ENCODE peak calls at places on chromosomes 11 and 22, in nine cellular contexts. T, Y, R, J, G, H, S, Q and V are unnamed samples.

GRCh38 chr11:57638005-57638760 is 11.5 kb downstream of the YPEL4 start:
- DNase-seq in T (peak), Y (peak), R (no peak), J (no peak), G (peak), H (peak), S (peak), Q (no peak), V (peak)

GRCh38 chr11:72234514-72234830 is 9.5 kb downstream of the PHOX2A start:
- DNase-seq in T (no peak), Y (no peak), R (no peak), J (no peak), G (no peak), H (no peak), S (no peak), Q (no peak), V (no peak)

GRCh38 chr11:77547863-77548551 is 41.7 kb upstream of the AQP11 start:
- DNase-seq in T (peak), Y (peak), R (no peak), J (peak), G (no peak), H (no peak), S (peak), Q (no peak), V (no peak)

GRCh38 chr11:108368134-108368533 is 99.2 kb downstream of the C11orf65 start:
- DNase-seq in T (no peak), Y (no peak), R (no peak), J (no peak), G (no peak), H (no peak), S (no peak), Q (no peak), V (no peak)

GRCh38 chr11:114563077-114563476 is 3.4 kb upstream of the NXPE1 start:
- DNase-seq in T (no peak), Y (no peak), R (no peak), J (no peak), G (no peak), H (no peak), S (peak), Q (no peak), V (no peak)

GRCh38 chr11:95256204-95256819 is 25.3 kb upstream of the SESN3 start:
- DNase-seq in T (no peak), Y (peak), R (no peak), J (no peak), G (no peak), H (no peak), S (no peak), Q (no peak), V (no peak)

GRCh38 chr11:112267188-112267591 is 6.5 kb upstream of the PLET1 start:
- DNase-seq in T (no peak), Y (no peak), R (no peak), J (no peak), G (no peak), H (no peak), S (peak), Q (no peak), V (no peak)

GRCh38 chr22:50087646-50088045 is 2.2 kb upstream of the MOV10L1 start:
- DNase-seq in T (no peak), Y (no peak), R (no peak), J (no peak), G (peak), H (peak), S (no peak), Q (no peak), V (no peak)

GRCh38 chr11:12725863-12726666 is 51.8 kb downstream of the TEAD1 start:
- DNase-seq in T (no peak), Y (no peak), R (no peak), J (no peak), G (no peak), H (no peak), S (peak), Q (no peak), V (no peak)

GRCh38 chr11:62588966-62589637 is 2.2 kb downstream of the TUT1 start:
- DNase-seq in T (no peak), Y (no peak), R (no peak), J (no peak), G (peak), H (peak), S (no peak), Q (no peak), V (no peak)

GRCh38 chr22:36165161-36165560 is 4.6 kb upstream of the APOL3 start:
- DNase-seq in T (no peak), Y (no peak), R (no peak), J (no peak), G (no peak), H (no peak), S (no peak), Q (no peak), V (no peak)

GRCh38 chr22:39007177-39007576 is 6.9 kb upstream of the APOBEC3C start:
- DNase-seq in T (no peak), Y (no peak), R (no peak), J (no peak), G (no peak), H (no peak), S (no peak), Q (no peak), V (no peak)

GRCh38 chr11:110951609-110952008 is 239.4 kb upstream of the ARHGAP20 start:
- DNase-seq in T (peak), Y (no peak), R (no peak), J (no peak), G (no peak), H (no peak), S (no peak), Q (no peak), V (no peak)

GRCh38 chr11:70525006-70525405 is 126.7 kb downstream of the CTTN start:
- DNase-seq in T (peak), Y (no peak), R (no peak), J (no peak), G (peak), H (peak), S (no peak), Q (no peak), V (peak)

GRCh38 chr11:102184269-102184987 is 74.2 kb downstream of the YAP1 start:
- DNase-seq in T (no peak), Y (no peak), R (no peak), J (no peak), G (no peak), H (no peak), S (no peak), Q (no peak), V (no peak)